ENCODE peak calls at places on chromosome 19, in five cellular contexts. I is A549, T is HepG2, F is endothelial cell of umbilical vein, B is K562. P is an unnamed sample.

GRCh38 chr19:47778089-47778953 is at the start of gene SELENOW:
- DNase-seq in T (peak; percentile 47), F (peak; percentile 78), B (peak; percentile 88), I (peak; percentile 83), P (peak; percentile 84)

GRCh38 chr19:10299545-10300458 is 9.8 kb downstream of the ZGLP1 start:
- DNase-seq in I (no peak), T (no peak), F (no peak), B (peak; percentile 96), P (no peak)

GRCh38 chr19:21474671-21475181 is 30.7 kb upstream of the ZNF429 start:
- DNase-seq in I (no peak), F (no peak), B (no peak), T (no peak), P (peak; percentile 85)

GRCh38 chr19:23318143-23318542 is 67.9 kb upstream of the ZNF724 start:
- DNase-seq in T (no peak), B (no peak), I (no peak), F (no peak), P (no peak)

GRCh38 chr19:37654525-37654832 is 786 bp downstream of the ZFP30 start:
- DNase-seq in F (peak; percentile 48), I (no peak), T (no peak), B (no peak), P (no peak)

GRCh38 chr19:49588370-49589122 is 2.4 kb upstream of the PRR12 start:
- DNase-seq in I (no peak), T (no peak), F (no peak), B (no peak), P (no peak)

GRCh38 chr19:10830941-10831779 is 4.9 kb downstream of the TMED1 start:
- DNase-seq in T (no peak), B (no peak), I (no peak), F (no peak), P (no peak)

GRCh38 chr19:31083122-31083521 is 266.1 kb downstream of the TSHZ3 start:
- DNase-seq in T (no peak), B (no peak), F (no peak), I (no peak), P (no peak)

GRCh38 chr19:10780368-10780767 is 55.6 kb downstream of the TMED1 start:
- DNase-seq in I (no peak), B (peak; percentile 13), T (no peak), F (peak; percentile 90), P (no peak)

GRCh38 chr19:11138659-11139526 is 16.7 kb downstream of the SPC24 start:
- DNase-seq in B (peak; percentile 73), F (peak; percentile 51), I (peak; percentile 87), T (peak; percentile 54), P (peak; percentile 44)

GRCh38 chr19:1675633-1676350 is 23.4 kb upstream of the TCF3 start:
- DNase-seq in F (no peak), I (no peak), T (no peak), B (peak; percentile 65), P (no peak)

GRCh38 chr19:28694812-28695211 is 518.1 kb downstream of the UQCRFS1 start:
- DNase-seq in B (no peak), I (no peak), F (no peak), T (no peak), P (no peak)

GRCh38 chr19:48292798-48293197 is 22.9 kb downstream of the ZNF114 start:
- DNase-seq in B (no peak), T (no peak), I (peak; percentile 26), F (no peak), P (no peak)

DNA sequence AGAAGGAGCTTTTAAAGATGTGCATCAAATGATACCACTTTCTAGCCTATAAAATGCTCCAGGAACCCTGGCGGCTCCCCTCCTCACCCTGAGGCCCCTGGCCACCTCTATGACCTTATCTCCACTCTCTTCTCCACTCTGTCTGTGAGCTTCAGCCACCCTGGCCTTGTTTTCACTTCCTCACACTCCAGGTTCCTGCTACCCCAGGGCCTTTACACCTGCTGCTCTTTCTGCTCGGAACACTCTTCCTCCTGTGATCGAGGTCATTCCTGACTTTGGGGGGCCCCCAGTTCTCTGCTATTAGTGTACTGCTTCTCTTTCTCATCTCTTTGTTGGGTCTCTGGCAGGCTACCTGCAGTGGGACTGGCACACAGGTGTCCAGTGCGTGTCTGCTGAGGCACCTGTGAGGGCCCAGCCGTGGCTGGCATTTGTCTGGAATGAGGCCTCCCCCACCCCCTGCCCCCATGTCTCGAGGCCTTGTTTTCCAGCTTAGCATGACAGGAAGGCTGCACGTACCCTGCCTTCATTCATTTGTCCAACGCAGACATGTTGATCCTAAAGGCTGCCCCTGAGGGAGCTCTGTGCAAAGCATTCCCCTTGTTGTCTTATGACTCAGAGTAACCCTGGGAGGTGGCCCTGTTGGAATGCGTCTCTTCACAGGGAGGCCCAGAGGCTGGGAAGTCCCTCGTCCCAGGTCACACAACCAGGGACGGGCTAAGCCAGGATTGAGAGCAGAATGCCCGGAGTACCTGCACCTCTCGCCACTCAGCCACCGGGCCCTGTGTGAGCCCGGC is 2.3 kb downstream of the DDA1 start:
- DNase-seq in T (peak; percentile 76), I (peak; percentile 85), F (no peak), B (no peak), P (no peak)
- TF ChIP-seq JUN in T (no peak), I (peak; percentile 30), F (no peak), B (no peak), P (no peak)

DNA sequence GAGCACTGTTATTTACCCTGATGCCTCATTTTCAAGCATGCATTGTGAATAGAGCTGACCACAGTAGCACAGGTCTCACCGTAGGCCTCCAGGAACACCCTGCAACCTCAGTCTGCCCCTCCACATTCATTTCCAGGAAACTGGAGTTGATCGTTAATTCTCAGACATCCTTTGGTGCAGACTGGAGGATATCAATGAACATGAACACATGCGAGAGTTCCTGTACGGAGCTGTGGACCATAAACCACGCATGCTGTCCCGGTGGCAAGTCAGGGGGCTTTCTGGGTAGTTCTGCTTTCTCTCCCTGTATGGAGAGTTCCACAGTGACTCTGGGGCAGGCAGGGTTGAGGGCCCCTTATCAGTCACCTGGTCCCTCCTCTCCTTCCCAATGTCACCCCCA is 55.5 kb upstream of the URI1 start:
- DNase-seq in T (no peak), B (no peak), F (no peak), I (no peak), P (no peak)
- TF ChIP-seq JUN in T (no peak), B (no peak), F (no peak), I (no peak), P (no peak)

DNA sequence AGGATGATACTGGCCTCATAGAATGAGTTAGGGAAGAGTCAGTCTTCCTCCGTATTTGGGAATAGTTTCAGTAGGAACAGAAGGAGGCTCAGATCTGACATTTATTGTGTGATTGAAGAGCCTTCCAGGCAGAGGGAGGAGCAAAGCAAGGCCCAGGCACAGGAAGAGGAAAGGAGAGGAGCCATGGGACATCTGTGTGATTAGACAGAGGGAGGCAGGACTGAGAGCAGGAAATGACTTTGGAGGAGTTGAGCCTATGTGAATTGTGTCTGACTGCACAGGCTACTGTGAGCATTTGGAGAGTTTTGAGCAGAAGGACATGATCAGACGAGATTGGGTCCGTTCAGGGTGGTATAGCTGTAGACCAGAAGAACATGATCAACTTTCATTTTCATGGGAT is 8.5 kb downstream of the SIGLEC7 start:
- DNase-seq in T (no peak), I (no peak), F (no peak), B (no peak), P (no peak)
- TF ChIP-seq JUN in T (no peak), I (no peak), F (no peak), B (no peak), P (no peak)

GRCh38 chr19:58572026-58572817 is 913 bp downstream of the MZF1 start:
- DNase-seq in T (no peak), F (no peak), I (no peak), B (no peak), P (no peak)

GRCh38 chr19:58571575-58571947 is 1.6 kb downstream of the MZF1 start:
- DNase-seq in T (no peak), F (no peak), I (no peak), B (no peak), P (peak; percentile 1)

GRCh38 chr19:58569943-58570670 is 3.0 kb downstream of the MZF1 start:
- DNase-seq in T (no peak), I (no peak), F (no peak), B (no peak), P (peak; percentile 5)

GRCh38 chr19:58569191-58569942 is 3.8 kb downstream of the MZF1 start:
- DNase-seq in T (no peak), F (no peak), I (no peak), B (no peak), P (peak; percentile 5)

GRCh38 chr19:58570770-58571574 is 2.2 kb downstream of the MZF1 start:
- DNase-seq in B (no peak), F (no peak), I (no peak), T (no peak), P (peak; percentile 6)
- TF ChIP-seq JUN in B (no peak), F (no peak), I (no peak), T (no peak), P (no peak)

GRCh38 chr19:52665529-52665928 is 27.4 kb upstream of the ZNF83 start:
- DNase-seq in F (no peak), T (no peak), B (peak; percentile 81), I (no peak), P (no peak)
- TF ChIP-seq JUN in F (no peak), T (no peak), B (peak; percentile 42), I (no peak), P (no peak)

DNA sequence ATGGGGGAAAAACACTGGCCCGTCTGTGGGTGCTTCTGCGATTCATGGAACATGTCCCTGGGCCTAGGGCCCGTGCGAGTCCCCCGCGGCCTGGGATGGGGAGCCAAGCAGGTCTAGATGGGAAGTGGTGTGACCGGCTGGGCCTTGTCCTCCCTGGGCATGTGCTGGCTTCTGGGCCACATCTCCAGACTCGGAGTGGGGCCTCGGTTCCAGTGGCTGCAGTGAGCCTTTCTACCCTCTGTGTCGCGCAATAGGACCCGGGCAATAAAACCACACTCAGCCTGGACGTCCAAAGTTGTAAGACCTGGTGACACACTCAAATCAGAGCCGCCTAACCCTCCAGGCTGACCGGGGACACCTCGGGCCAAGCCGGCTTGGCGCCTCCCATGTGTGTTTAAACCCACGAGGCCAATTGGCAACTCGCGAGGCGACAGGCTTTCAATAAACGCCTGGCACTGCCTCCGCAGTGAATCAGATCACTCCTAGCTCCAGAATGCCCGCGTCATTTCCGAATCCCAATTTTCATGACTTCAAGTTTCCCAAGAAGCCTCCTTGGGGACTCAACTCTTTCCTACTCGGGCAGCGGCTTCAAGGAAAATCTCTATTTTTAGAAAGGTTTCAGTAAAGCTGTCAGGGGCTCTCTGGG is 57.3 kb downstream of the KLF2 start:
- DNase-seq in B (no peak), F (no peak), T (no peak), I (no peak), P (no peak)
- TF ChIP-seq JUN in B (no peak), F (no peak), T (no peak), I (no peak), P (no peak)

P was measured in WTC11.